ENCODE peak calls at places on chromosomes 1 and 21, in nine cellular contexts. N is stomach, P is cardiac fibroblast, U is DND-41, F is fibroblast of the aortic adventitia, Y is K562, X is body of pancreas, Z is fibroblast of lung, V is heart right ventricle. I is an unnamed sample.

GRCh38 chr1:41898191-41898713 is 20.5 kb downstream of the HIVEP3 start:
- DNase-seq in U (peak; percentile 93), N (no peak), Y (peak; percentile 71), F (peak; percentile 75), P (peak; percentile 88), Z (peak; percentile 78), V (no peak), X (peak; percentile 34), I (peak; percentile 70)

GRCh38 chr1:2532485-2533160 is 2.6 kb upstream of the HES5 start:
- DNase-seq in Y (no peak), N (no peak), U (no peak), F (no peak), Z (no peak), V (no peak), P (no peak), X (no peak), I (no peak)

GRCh38 chr1:107620753-107621152 is 344.2 kb downstream of the VAV3 start:
- DNase-seq in P (no peak), V (no peak), F (no peak), X (no peak), U (no peak), N (no peak), Z (no peak), Y (no peak), I (no peak)

GRCh38 chr1:176843352-176844297 is 320.9 kb downstream of the ASTN1 start:
- DNase-seq in Y (peak; percentile 67), P (peak; percentile 53), X (peak; percentile 7), U (peak; percentile 28), V (no peak), F (peak; percentile 80), N (no peak), Z (peak; percentile 45), I (peak; percentile 20)

GRCh38 chr1:56376188-56376984 is 203.0 kb downstream of the PLPP3 start:
- DNase-seq in N (peak; percentile 26), V (peak; percentile 41), Y (no peak), P (peak; percentile 56), X (no peak), Z (peak; percentile 85), U (peak; percentile 37), F (peak; percentile 77), I (no peak)

GRCh38 chr21:18244721-18245486 is at the start of gene CHODL:
- DNase-seq in Y (no peak), X (no peak), U (no peak), Z (peak; percentile 1), V (peak; percentile 8), N (no peak), F (no peak), P (no peak), I (no peak)

GRCh38 chr1:206965781-206966180 is 4.5 kb downstream of the FCAMR start:
- DNase-seq in N (no peak), Z (no peak), F (no peak), Y (no peak), V (no peak), X (no peak), P (no peak), U (no peak), I (no peak)

GRCh38 chr1:108079550-108079949 is 114.6 kb upstream of the VAV3 start:
- DNase-seq in P (no peak), U (peak; percentile 93), F (no peak), N (no peak), V (no peak), X (no peak), Z (no peak), Y (peak; percentile 93), I (no peak)

GRCh38 chr21:31630062-31630711 is 29.3 kb upstream of the SOD1 start:
- DNase-seq in Y (no peak), V (no peak), P (peak; percentile 95), Z (peak; percentile 90), F (peak; percentile 82), U (no peak), X (peak; percentile 91), N (peak; percentile 84), I (peak; percentile 80)

GRCh38 chr21:14620152-14620551 is 74.0 kb upstream of the SAMSN1 start:
- DNase-seq in Y (no peak), U (no peak), X (no peak), F (no peak), N (no peak), P (no peak), V (no peak), Z (no peak), I (no peak)

GRCh38 chr1:70487910-70488665 is 77.0 kb downstream of the CTH start:
- DNase-seq in N (no peak), X (peak; percentile 49), F (peak; percentile 61), Y (peak; percentile 72), V (no peak), U (no peak), Z (peak; percentile 31), P (peak; percentile 57), I (peak; percentile 29)

GRCh38 chr1:20725189-20726106 is 7.1 kb downstream of the SH2D5 start:
- DNase-seq in V (no peak), P (peak; percentile 73), U (no peak), X (no peak), Y (no peak), N (no peak), Z (peak; percentile 62), F (peak; percentile 52), I (peak; percentile 21)

GRCh38 chr1:68213843-68214242 is 18.5 kb downstream of the WLS start:
- DNase-seq in V (peak; percentile 65), Z (no peak), N (peak; percentile 55), P (peak; percentile 80), F (peak; percentile 79), U (no peak), X (peak; percentile 75), Y (no peak), I (peak; percentile 93)

GRCh38 chr1:20281801-20282200 is 8.9 kb upstream of the VWA5B1 start:
- DNase-seq in N (no peak), Y (no peak), P (peak; percentile 69), F (peak; percentile 56), U (no peak), X (no peak), Z (peak; percentile 90), V (no peak), I (no peak)

GRCh38 chr1:110123224-110123623 is 11.0 kb downstream of the UBL4B start:
- DNase-seq in U (no peak), Y (no peak), N (no peak), V (no peak), Z (peak; percentile 24), F (peak; percentile 35), P (peak; percentile 38), X (no peak), I (no peak)

GRCh38 chr21:45248893-45249381 is 38.8 kb downstream of the POFUT2 start:
- DNase-seq in X (no peak), Y (no peak), N (no peak), P (peak; percentile 36), V (no peak), F (peak; percentile 58), Z (peak; percentile 36), U (no peak), I (no peak)

GRCh38 chr1:101482306-101482705 is 245.5 kb downstream of the S1PR1 start:
- DNase-seq in V (no peak), F (no peak), Y (no peak), N (no peak), X (no peak), Z (no peak), U (no peak), P (no peak), I (no peak)

GRCh38 chr1:42946120-42947009 is 12.3 kb downstream of the SLC2A1 start:
- DNase-seq in Y (no peak), P (no peak), F (no peak), U (no peak), X (no peak), V (no peak), Z (no peak), N (no peak), I (no peak)

GRCh38 chr1:66431999-66432398 is 102.0 kb upstream of the SGIP1 start:
- DNase-seq in Z (no peak), U (no peak), N (no peak), Y (no peak), F (no peak), X (no peak), V (no peak), P (no peak), I (no peak)

GRCh38 chr1:206878456-206878855 is 13.0 kb downstream of the IL20 start:
- DNase-seq in F (no peak), Z (no peak), P (no peak), Y (peak; percentile 42), V (no peak), U (no peak), X (no peak), N (no peak), I (no peak)

GRCh38 chr1:54564312-54565112 is 16.5 kb downstream of the ACOT11 start:
- DNase-seq in N (peak; percentile 93), F (no peak), P (no peak), Y (no peak), X (peak; percentile 81), Z (no peak), V (no peak), U (no peak), I (no peak)

GRCh38 chr1:197696372-197696771 is 78.9 kb downstream of the DENND1B start:
- DNase-seq in Y (no peak), P (peak; percentile 62), N (no peak), U (no peak), X (no peak), V (no peak), F (peak; percentile 51), Z (peak; percentile 67), I (no peak)

GRCh38 chr1:226762988-226763740 is 24.1 kb upstream of the ITPKB start:
- DNase-seq in V (no peak), F (no peak), Y (no peak), N (no peak), X (no peak), P (no peak), Z (no peak), U (no peak), I (no peak)
- H3K4me3 ChIP-seq in V (no peak overlapping the region), F (no peak overlapping the region), Y (no peak overlapping the region), N (no peak overlapping the region), X (no peak overlapping the region), P (no peak overlapping the region), Z (no peak overlapping the region), U (no peak overlapping the region), I (no peak overlapping the region)

DNA sequence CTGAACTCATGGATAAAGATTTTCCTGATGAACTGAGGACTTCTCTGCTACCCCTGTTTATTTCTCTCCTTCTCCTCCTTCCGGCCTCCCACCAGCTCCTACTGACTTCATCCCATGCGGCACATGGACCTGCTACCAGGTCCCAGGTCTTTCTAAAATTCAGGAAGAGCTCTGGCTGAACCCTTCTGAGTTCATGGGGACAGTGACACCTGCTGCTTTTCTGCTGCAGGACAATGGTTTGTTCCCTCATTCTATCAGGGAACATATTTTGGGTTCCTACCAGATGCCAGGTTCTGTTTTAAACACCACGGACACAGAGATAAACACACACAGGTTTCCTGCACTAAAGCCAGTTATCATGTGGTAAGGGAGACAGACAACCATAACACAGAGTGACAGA is 114.1 kb upstream of the RAB4A start:
- DNase-seq in V (no peak), X (peak; percentile 70), U (no peak), Z (no peak), F (peak; percentile 25), Y (no peak), P (peak; percentile 2), N (no peak), I (peak; percentile 37)
- TF ChIP-seq CTCF in V (peak; percentile 54), X (peak; percentile 40), U (peak; percentile 39), Z (peak; percentile 37), F (peak; percentile 25), Y (peak; percentile 20), P (no peak), N (peak; percentile 16), I (peak; percentile 53)

GRCh38 chr1:115828101-115829022 is 12.6 kb downstream of the NHLH2 start:
- DNase-seq in U (no peak), P (no peak), V (no peak), Y (peak; percentile 16), Z (no peak), F (no peak), X (peak; percentile 25), N (peak; percentile 35), I (peak; percentile 63)
- H3K4me3 ChIP-seq in U (no peak overlapping the region), P (peak overlapping the region; percentile 19), V (peak overlapping the region; percentile 54), Y (no peak overlapping the region), Z (peak overlapping the region; percentile 34), F (peak overlapping the region; percentile 41), X (peak overlapping the region; percentile 10), N (peak overlapping the region; percentile 57), I (peak overlapping the region; percentile 52)

GRCh38 chr1:187413770-187414169 is 585.0 kb downstream of the PLA2G4A start:
- DNase-seq in P (peak; percentile 2), F (no peak), X (no peak), U (no peak), N (no peak), Y (no peak), V (no peak), Z (peak; percentile 15), I (peak; percentile 3)
- TF ChIP-seq CTCF in P (no peak), F (no peak), X (no peak), U (no peak), N (no peak), Y (no peak), V (no peak), Z (peak; percentile 21), I (no peak)